ENCODE peak calls at places on chromosomes 5 and 9, in six cellular contexts. Y, M, K, S, D and R are unnamed samples.

GRCh38 chr5:313265-313664 is 8.2 kb upstream of the AHRR start:
- DNase-seq in D (no peak), K (no peak), S (no peak), M (no peak), Y (no peak), R (no peak)

GRCh38 chr9:114452219-114453169 is 52.8 kb downstream of the WHRN start:
- DNase-seq in K (peak), D (peak), S (no peak), M (no peak), Y (peak), R (no peak)

GRCh38 chr9:34049630-34050384 is 1.1 kb upstream of the UBAP2 start:
- DNase-seq in K (no peak), Y (no peak), S (no peak), D (no peak), M (no peak), R (no peak)

GRCh38 chr9:126491256-126491879 is 122.4 kb upstream of the LMX1B start:
- DNase-seq in K (peak), D (peak), Y (peak), M (peak), S (peak), R (peak)

GRCh38 chr5:140381972-140382371 is 19.7 kb upstream of the ANKHD1 start:
- DNase-seq in M (no peak), D (no peak), S (no peak), K (no peak), Y (no peak), R (no peak)

GRCh38 chr5:157108961-157109360 is at the start of gene HAVCR2:
- DNase-seq in M (no peak), D (no peak), S (peak), Y (no peak), K (peak), R (no peak)

GRCh38 chr9:133558191-133559126 is 24.0 kb downstream of the ADAMTSL2 start:
- DNase-seq in D (no peak), S (no peak), Y (no peak), M (no peak), K (no peak), R (no peak)

GRCh38 chr9:18673179-18673578 is 199.2 kb downstream of the ADAMTSL1 start:
- DNase-seq in S (no peak), M (no peak), Y (no peak), K (no peak), D (no peak), R (no peak)